ENCODE peak calls at places on chromosomes 5 and 9, in six cellular contexts. H is HCT116, E is H1, P is HepG2, U is K562, M is endothelial cell of umbilical vein. D is an unnamed sample.

GRCh38 chr5:2465383-2465782 is 286.1 kb downstream of the IRX2 start:
- DNase-seq in E (no peak), H (no peak), M (no peak), P (no peak), U (no peak), D (no peak)

GRCh38 chr5:133287500-133287899 is 235.7 kb downstream of the HSPA4 start:
- DNase-seq in P (peak), H (peak), U (peak), E (no peak), M (peak), D (no peak)

GRCh38 chr5:9222054-9222738 is 323.7 kb downstream of the SEMA5A start:
- DNase-seq in U (no peak), M (no peak), P (no peak), E (no peak), H (no peak), D (no peak)

GRCh38 chr5:67303356-67303755 is 106.8 kb upstream of the CD180 start:
- DNase-seq in H (no peak), P (no peak), E (no peak), U (no peak), M (peak), D (no peak)

GRCh38 chr9:110782701-110783100 is 114.1 kb downstream of the MUSK start:
- DNase-seq in E (no peak), H (no peak), U (no peak), P (no peak), M (no peak), D (no peak)

GRCh38 chr5:72205431-72206009 is 98.2 kb downstream of the MAP1B start:
- DNase-seq in E (no peak), U (no peak), P (no peak), H (no peak), M (no peak), D (no peak)

GRCh38 chr5:90809695-90810094 is 251.1 kb downstream of the ADGRV1 start:
- DNase-seq in P (no peak), U (no peak), E (no peak), M (peak), H (no peak), D (no peak)

GRCh38 chr5:125384071-125384470 is 637.6 kb upstream of the ZNF608 start:
- DNase-seq in E (no peak), M (no peak), U (no peak), P (no peak), H (no peak), D (no peak)

GRCh38 chr5:60883229-60883628 is 39.2 kb upstream of the ELOVL7 start:
- DNase-seq in E (no peak), H (peak), U (peak), P (peak), M (no peak), D (no peak)

DNA sequence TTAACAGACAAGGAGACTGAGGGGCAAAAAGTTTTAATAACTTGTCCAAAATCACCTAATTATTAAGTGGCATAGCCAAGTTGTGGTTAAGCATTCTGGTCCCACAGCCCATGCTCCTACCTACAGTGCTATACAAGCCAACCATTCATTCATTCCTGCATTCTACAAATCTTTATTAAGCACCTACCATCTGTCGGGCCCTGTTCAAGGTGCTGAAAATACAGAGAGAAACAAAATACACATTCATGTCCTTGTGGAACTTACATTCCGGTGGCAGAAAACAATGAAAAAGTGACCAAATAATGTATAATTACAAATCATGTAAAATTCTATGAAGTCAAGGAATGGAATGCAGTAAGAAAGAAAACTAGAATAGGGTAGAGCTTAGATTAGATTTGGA is 27.8 kb upstream of the CDH6 start:
- DNase-seq in E (no peak), U (no peak), P (no peak), H (no peak), M (no peak), D (no peak)
- H3K27ac ChIP-seq in E (no peak), U (no peak), P (no peak), H (no peak), M (no peak), D (no peak)

DNA sequence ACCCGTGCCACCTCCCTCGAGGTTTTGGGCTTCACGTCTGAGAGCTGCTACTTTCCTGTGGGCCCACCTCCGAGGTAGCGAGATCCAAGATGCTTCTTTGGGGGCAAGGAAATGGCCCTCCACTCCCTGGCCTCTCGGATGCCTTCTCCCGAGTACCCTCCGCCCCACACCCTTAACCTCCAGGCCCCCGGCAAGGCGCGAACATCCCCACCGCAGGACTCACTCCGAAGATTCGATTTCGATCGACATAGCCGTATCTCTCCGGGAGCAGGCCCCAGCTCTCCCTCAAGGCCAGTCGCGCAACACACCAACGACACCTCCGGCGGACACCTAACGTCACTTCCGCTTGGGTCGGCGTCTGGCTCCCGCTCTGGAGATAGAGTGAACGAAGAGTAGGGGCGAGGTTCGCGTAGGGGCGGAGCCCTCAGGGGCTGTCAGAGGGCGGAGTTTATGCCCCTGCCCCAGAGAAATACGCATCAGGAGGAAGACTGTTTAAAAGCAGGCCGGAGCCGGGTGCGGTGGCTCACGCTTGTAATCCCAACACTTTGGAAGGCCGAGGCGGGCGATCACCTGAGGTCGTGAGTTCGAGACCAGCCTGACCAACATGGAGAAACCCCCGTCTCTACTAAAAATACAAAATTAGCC is at the start of gene SMU1:
- DNase-seq in E (peak), U (peak), H (peak), M (peak), P (peak), D (peak)
- TF ChIP-seq POLR2AphosphoS5 in E (peak), U (peak), H (peak), M (peak), P (peak), D (peak)

DNA sequence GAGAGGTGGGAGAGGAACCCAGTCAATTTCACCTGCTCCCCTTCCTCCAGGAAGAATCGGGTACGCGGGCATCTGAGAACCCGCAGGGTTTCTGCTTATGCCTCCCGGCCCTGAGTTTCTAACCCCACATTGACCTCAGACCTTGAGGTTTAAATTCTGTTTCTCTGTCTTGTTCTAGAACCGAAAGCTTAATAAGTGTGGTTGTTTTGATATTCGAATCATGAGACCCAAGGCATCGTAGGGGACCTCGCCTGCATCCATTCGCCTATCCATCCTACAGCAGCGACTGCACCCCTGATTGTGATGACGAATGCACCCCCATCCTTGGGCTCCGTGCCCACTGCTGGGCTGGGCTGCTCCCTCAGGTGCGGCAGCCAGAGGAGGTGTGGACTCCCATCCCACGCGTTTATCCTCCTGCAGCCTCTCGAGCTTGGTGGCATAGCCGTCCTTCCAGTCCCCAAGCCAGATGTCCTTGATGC is 80.8 kb upstream of the IER5L start:
- DNase-seq in P (no peak), H (no peak), E (no peak), M (no peak), U (no peak), D (no peak)
- TF ChIP-seq EZH2 in P (no peak), H (no peak), E (peak), M (no peak), U (no peak), D (no peak)

DNA sequence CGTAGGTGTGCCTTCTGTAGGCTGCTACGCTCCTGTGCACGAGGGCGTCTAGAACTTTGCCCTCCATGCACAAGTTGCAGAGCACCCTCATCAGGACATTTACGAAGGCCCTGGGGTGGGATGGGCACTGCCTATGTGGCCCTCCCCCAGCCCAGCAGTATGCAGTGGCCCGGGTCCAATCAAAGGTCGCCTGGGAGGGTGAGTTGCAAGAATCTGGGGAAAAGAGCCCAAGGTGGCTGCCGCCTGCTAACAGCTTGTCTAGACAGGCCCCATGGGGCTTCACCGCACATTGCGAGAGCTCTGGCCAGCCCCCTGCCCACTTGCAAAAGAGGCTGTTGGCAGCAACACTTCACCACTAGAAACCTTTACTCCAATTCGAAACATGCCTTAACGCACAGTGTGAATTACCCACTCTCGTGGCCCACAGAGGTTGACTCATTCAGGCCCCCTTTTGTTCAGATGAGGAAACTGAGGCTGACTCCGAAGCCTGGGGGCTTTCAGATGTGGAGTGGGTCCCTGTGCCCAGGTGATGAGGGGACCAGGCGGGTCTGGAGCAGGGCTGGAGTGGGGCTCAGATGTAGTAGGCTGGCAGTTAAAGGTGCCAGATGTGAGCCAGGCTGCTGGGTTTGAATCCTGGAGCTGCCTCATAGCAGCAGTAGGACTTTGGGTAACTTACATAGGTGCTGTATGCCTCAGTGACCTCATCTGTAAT is 31.8 kb upstream of the IL17B start:
- DNase-seq in M (no peak), H (no peak), E (no peak), U (no peak), P (peak), D (no peak)
- H3K27ac ChIP-seq in M (no peak), H (no peak), E (no peak), U (no peak), P (no peak), D (no peak)

GRCh38 chr5:75435101-75435500 is 76.3 kb downstream of the CERT1 start:
- DNase-seq in M (no peak), H (no peak), P (no peak), U (no peak), E (no peak), D (no peak)

GRCh38 chr5:75438722-75439121 is 72.7 kb downstream of the CERT1 start:
- DNase-seq in E (no peak), P (no peak), U (no peak), H (no peak), M (no peak), D (no peak)

DNA sequence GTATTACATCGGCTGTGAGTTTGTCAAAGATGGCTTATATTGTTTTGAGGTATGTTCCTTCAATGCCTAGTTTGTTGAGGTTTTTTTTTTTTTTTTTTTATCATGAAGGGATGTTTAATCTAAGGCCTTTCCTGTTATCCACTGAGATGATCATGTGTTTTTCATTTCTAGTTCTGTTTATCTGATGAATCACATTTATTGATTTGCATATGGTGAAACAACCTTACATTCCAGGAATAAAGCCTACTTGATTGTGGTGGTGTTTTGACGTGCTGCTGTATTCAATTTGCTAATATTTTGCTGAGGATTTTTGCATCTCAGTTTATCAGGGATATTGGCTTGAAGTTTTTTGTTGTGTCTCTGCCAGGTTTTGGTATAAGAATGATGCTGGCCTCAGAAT is 77.3 kb downstream of the CERT1 start:
- DNase-seq in U (no peak), M (no peak), E (no peak), H (no peak), P (no peak), D (no peak)
- TF ChIP-seq POLR2AphosphoS5 in U (no peak), M (no peak), E (no peak), H (no peak), P (no peak), D (no peak)

DNA sequence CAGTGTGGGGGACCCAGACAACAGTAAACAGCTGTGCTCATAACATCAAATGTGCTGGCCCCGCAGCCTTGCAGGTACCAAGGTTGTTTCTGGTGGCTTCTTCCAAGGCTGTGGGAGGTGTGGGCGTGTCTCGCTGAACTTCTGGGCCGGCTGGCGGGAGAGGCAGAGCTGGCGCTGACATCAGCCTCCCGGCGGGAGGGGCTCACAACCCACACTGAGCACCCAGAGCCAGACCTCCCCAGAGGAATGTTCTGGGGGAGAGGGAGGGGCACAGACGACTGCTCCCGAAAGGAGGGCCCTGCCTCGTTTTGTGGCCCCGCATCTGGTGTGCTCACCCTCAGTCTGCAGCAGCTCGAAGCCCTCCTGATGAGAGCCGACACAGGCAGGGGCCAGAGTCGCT is 6.9 kb upstream of the SLC12A7 start:
- DNase-seq in E (no peak), U (peak), H (no peak), M (no peak), P (no peak), D (no peak)
- TF ChIP-seq EZH2 in E (no peak), U (no peak), H (no peak), M (no peak), P (peak), D (no peak)

GRCh38 chr5:137890850-137891249 is 1.6 kb downstream of the PKD2L2 start:
- DNase-seq in E (no peak), H (no peak), P (peak), U (no peak), M (no peak), D (no peak)

GRCh38 chr5:137888489-137888874 is 775 bp upstream of the PKD2L2 start:
- DNase-seq in M (no peak), U (no peak), H (no peak), P (no peak), E (no peak), D (no peak)

GRCh38 chr5:137888875-137889759 is at the start of gene PKD2L2:
- DNase-seq in P (no peak), E (peak), H (no peak), M (peak), U (peak), D (no peak)

GRCh38 chr5:137891849-137892248 is 2.6 kb downstream of the PKD2L2 start:
- DNase-seq in H (no peak), M (no peak), P (peak), E (no peak), U (no peak), D (no peak)

GRCh38 chr5:137887831-137888230 is 1.4 kb upstream of the PKD2L2 start:
- DNase-seq in M (no peak), H (no peak), P (no peak), E (no peak), U (no peak), D (no peak)
- H3K27ac ChIP-seq in M (no peak), H (no peak), P (no peak), E (no peak), U (no peak), D (no peak)

DNA sequence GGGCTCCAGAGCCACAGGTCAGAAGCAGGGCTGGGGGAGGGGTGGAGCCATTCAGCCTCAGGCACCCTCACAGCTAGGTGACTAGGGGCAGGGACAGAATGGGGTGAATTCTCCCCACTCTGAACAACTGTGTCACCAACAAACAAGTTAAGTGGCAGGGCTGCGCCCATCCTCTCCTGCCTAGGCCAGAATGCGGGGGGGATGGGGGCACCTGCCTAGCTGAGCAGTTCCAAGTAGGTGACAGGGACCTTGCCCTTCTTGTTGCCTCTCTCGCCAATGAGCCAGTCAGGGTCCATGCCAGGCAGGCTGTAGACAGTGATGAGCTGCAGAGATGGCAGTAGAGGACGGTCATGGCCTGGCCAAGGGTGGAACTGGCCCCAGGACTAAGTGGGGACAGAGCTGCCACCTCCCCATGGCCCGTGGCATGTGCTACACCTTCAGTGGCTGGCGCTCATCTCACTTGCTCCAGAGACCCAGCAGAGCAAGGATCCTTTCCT is 19.6 kb downstream of the SH3GLB2 start:
- DNase-seq in U (no peak), H (no peak), P (no peak), M (no peak), E (no peak), D (no peak)
- TF ChIP-seq POLR2AphosphoS5 in U (no peak), H (no peak), P (no peak), M (no peak), E (peak), D (no peak)

D was measured in SK-N-MC.